ENCODE peak calls at places on chromosomes 6 and 20, in four cellular contexts. X is mesenchymal stem cell, L is H9, V is neuronal stem cell. O is an unnamed sample.

GRCh38 chr6:35876902-35877301 is 44.0 kb downstream of the SRPK1 start:
- DNase-seq in X (no peak), V (no peak), L (no peak), O (no peak)

GRCh38 chr6:72861059-72861458 is 239.2 kb downstream of the KCNQ5 start:
- DNase-seq in V (no peak), L (no peak), X (no peak), O (peak)

GRCh38 chr6:56914791-56915658 is 39.9 kb upstream of the BEND6 start:
- DNase-seq in X (no peak), L (no peak), V (no peak), O (no peak)

GRCh38 chr6:10419749-10420545 is 5.1 kb upstream of the TFAP2A start:
- DNase-seq in X (no peak), V (no peak), L (no peak), O (no peak)

GRCh38 chr6:119986934-119987549 is 637.5 kb upstream of the MAN1A1 start:
- DNase-seq in V (no peak), X (no peak), L (peak), O (no peak)

GRCh38 chr6:4313044-4313686 is 177.8 kb upstream of the ECI2 start:
- DNase-seq in V (no peak), L (peak), X (peak), O (peak)

GRCh38 chr20:20546402-20546801 is 166.0 kb downstream of the RALGAPA2 start:
- DNase-seq in L (no peak), X (no peak), V (no peak), O (no peak)

GRCh38 chr6:87653074-87653962 is 48.7 kb downstream of the AKIRIN2 start:
- DNase-seq in X (no peak), L (no peak), V (no peak), O (no peak)

GRCh38 chr6:150238294-150238693 is 95.5 kb downstream of the PPP1R14C start:
- DNase-seq in L (no peak), X (no peak), V (no peak), O (peak)

GRCh38 chr6:112007805-112008204 is 46.1 kb upstream of the CCN6 start:
- DNase-seq in L (no peak), X (peak), V (no peak), O (peak)

GRCh38 chr6:167452338-167453081 is 127.6 kb downstream of the TTLL2 start:
- DNase-seq in L (no peak), X (no peak), V (no peak), O (no peak)

GRCh38 chr20:62963614-62964397 is 11.3 kb downstream of the SLC17A9 start:
- DNase-seq in L (no peak), V (no peak), X (no peak), O (no peak)

GRCh38 chr20:36754656-36755222 is 8.8 kb upstream of the NDRG3 start:
- DNase-seq in V (peak), X (peak), L (peak), O (peak)

GRCh38 chr6:53725791-53726575 is 60.4 kb upstream of the KLHL31 start:
- DNase-seq in X (peak), V (peak), L (peak), O (peak)

GRCh38 chr20:38109025-38109541 is 56.0 kb downstream of the TGM2 start:
- DNase-seq in X (peak), L (no peak), V (no peak), O (peak)

GRCh38 chr20:38111366-38112232 is 53.5 kb downstream of the TGM2 start:
- DNase-seq in X (no peak), V (no peak), L (no peak), O (no peak)

GRCh38 chr20:38112249-38112942 is 52.7 kb downstream of the TGM2 start:
- DNase-seq in L (no peak), X (no peak), V (no peak), O (no peak)

GRCh38 chr20:38109657-38110524 is 55.2 kb downstream of the TGM2 start:
- DNase-seq in L (no peak), V (no peak), X (peak), O (peak)

GRCh38 chr20:38110525-38111178 is 54.4 kb downstream of the TGM2 start:
- DNase-seq in V (no peak), L (no peak), X (no peak), O (no peak)
- H2AK5ac ChIP-seq in V (no peak), L (no peak), X (peak), O (peak)

GRCh38 chr6:25341923-25342619 is 62.9 kb downstream of the CARMIL1 start:
- DNase-seq in X (no peak), L (peak), V (no peak), O (no peak)
- H2AK5ac ChIP-seq in X (no peak), L (no peak), V (no peak), O (no peak)

GRCh38 chr6:7502743-7503142 is 38.7 kb upstream of the DSP start:
- DNase-seq in V (no peak), X (no peak), L (peak), O (no peak)

GRCh38 chr6:7504041-7504440 is 37.4 kb upstream of the DSP start:
- DNase-seq in L (no peak), X (no peak), V (no peak), O (no peak)

GRCh38 chr6:7496266-7496875 is 45.1 kb upstream of the DSP start:
- DNase-seq in X (no peak), V (no peak), L (no peak), O (peak)

GRCh38 chr6:7505196-7505699 is 36.2 kb upstream of the DSP start:
- DNase-seq in V (peak), X (peak), L (peak), O (peak)

DNA sequence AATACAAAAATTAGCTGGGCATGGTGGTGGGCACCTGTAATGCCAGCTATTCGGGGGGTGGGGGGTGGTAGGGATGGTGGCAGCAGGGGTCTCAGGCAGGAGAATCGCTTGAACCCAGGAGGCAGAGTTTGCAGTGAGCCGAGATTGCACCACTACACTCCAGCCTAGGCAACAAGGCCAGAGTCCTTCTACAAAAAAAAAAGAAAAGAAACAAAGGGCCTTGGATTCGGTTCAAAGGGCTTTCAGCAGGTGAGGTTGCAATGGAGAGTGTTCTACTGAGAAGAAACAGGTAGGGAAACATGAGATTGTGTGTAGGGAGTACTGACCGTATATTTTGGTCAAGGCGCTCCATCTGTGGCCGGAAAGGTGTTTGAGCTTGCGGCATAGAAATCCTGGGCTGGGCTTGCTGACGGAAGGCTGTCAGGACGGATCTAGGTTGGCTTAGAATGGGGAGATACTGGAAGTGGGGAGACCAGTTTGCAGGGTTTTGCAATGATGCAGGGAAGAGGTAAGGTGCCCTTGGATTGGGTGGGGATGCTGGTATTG is 40.7 kb upstream of the DSP start:
- DNase-seq in L (no peak), X (no peak), V (no peak), O (no peak)
- H2AK5ac ChIP-seq in L (no peak), X (no peak), V (no peak), O (no peak)

DNA sequence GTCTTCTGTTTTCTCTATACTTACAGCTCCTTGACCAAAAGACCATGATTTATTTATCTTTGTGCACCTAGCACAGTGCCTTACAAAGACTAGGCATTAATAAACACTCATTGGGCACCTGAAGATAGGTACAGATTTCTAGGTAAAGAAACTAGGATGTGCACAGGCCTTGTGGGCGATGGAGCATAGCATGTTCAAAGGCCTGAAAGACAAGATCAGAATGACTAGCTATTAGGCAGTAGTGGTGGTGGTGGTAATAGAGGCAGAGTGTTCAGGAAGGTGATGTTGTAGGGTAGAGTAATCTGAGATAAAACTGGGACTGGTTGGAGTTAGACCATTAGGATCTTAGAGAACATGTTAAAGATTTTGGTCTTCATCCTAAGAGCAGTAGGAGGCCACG is 3.9 kb downstream of the TXLNB start:
- DNase-seq in V (no peak), L (no peak), X (no peak), O (no peak)
- H2AK5ac ChIP-seq in V (no peak), L (no peak), X (no peak), O (no peak)

GRCh38 chr20:56358600-56359211 is at the start of gene FAM210B:
- DNase-seq in V (peak), L (peak), X (peak), O (peak)

GRCh38 chr20:56360133-56360898 is 1.5 kb downstream of the FAM210B start:
- DNase-seq in V (no peak), X (no peak), L (no peak), O (no peak)

GRCh38 chr20:56358070-56358469 is 704 bp upstream of the FAM210B start:
- DNase-seq in X (no peak), L (no peak), V (no peak), O (no peak)

GRCh38 chr20:56360899-56361199 is 2.1 kb downstream of the FAM210B start:
- DNase-seq in V (no peak), X (no peak), L (no peak), O (no peak)

GRCh38 chr20:56359212-56360132 is 698 bp downstream of the FAM210B start:
- DNase-seq in X (peak), V (peak), L (peak), O (peak)
- H2AK5ac ChIP-seq in X (no peak), V (peak), L (no peak), O (peak)

O was measured in IMR-90.